ENCODE peak calls at places on chromosomes 11 and 22, in four cellular contexts. N is activated CD4-positive, alpha-beta T cell treated with anti-CD3 and anti-CD28 coated beads, Interleukin-2, amount 50 U/mL, for 4 hours; L is cardiac fibroblast; U is T-helper 9 cell. O is an unnamed sample.

GRCh38 chr11:64021742-64022067 is 14.0 kb upstream of the FLRT1 start:
- DNase-seq in N (no peak), L (no peak), U (no peak), O (no peak)

GRCh38 chr22:21718492-21718891 is 17.1 kb downstream of the YPEL1 start:
- DNase-seq in N (no peak), L (no peak), U (no peak), O (no peak)

GRCh38 chr22:48578138-48579034 is 1249.3 kb downstream of the BRD1 start:
- DNase-seq in N (no peak), L (no peak), U (no peak), O (no peak)

GRCh38 chr11:112216591-112217105 is 9.6 kb upstream of the PTS start:
- DNase-seq in N (no peak), L (peak), U (no peak), O (no peak)

GRCh38 chr11:528815-529728 is 6.3 kb downstream of the HRAS start:
- DNase-seq in N (no peak), L (no peak), U (no peak), O (no peak)

GRCh38 chr11:77003954-77004353 is 30.2 kb upstream of the B3GNT6 start:
- DNase-seq in N (no peak), L (peak), U (no peak), O (no peak)

GRCh38 chr11:84003181-84003580 is 717.0 kb upstream of the CCDC90B start:
- DNase-seq in N (no peak), L (no peak), U (no peak), O (no peak)

GRCh38 chr11:16043617-16044016 is 312.7 kb downstream of the SOX6 start:
- DNase-seq in N (no peak), L (no peak), U (no peak), O (no peak)

GRCh38 chr11:33651555-33651954 is 49.1 kb downstream of the C11orf91 start:
- DNase-seq in N (no peak), L (no peak), U (no peak), O (no peak)

GRCh38 chr11:122656073-122656630 is 630 bp downstream of the UBASH3B start:
- DNase-seq in N (peak), L (peak), U (peak), O (no peak)

GRCh38 chr11:27646051-27646818 is 54.0 kb downstream of the BDNF start:
- DNase-seq in N (no peak), L (no peak), U (no peak), O (no peak)

GRCh38 chr11:117313828-117314768 is 2.0 kb downstream of the BACE1 start:
- DNase-seq in N (no peak), L (no peak), U (no peak), O (no peak)

GRCh38 chr11:61815790-61816735 is 740 bp downstream of the FADS1 start:
- DNase-seq in N (peak), L (peak), U (peak), O (no peak)

GRCh38 chr11:434496-434895 is 7.3 kb downstream of the ANO9 start:
- DNase-seq in N (no peak), L (no peak), U (no peak), O (no peak)

GRCh38 chr11:69380451-69380901 is 86.5 kb downstream of the MYEOV start:
- DNase-seq in N (no peak), L (no peak), U (no peak), O (no peak)